ENCODE peak calls at places on chromosomes 1 and 21, in four cellular contexts. B is cortex of kidney; A is cardiac septum; R is stimulated activated CD8-positive, alpha-beta memory T cell treated with anti-CD3 and anti-CD28 coated beads, Interleukin-12 subunit alpha, Interleukin-12 subunit beta, amount 100 ng/mL, for 1 hour. H is an unnamed sample.

GRCh38 chr1:86645866-86646647 is 58.3 kb upstream of the SH3GLB1 start:
- DNase-seq in B (no peak), A (no peak), R (no peak), H (peak; percentile 65)

GRCh38 chr1:191174298-191174697 is 696.6 kb upstream of the BRINP3 start:
- DNase-seq in B (no peak), A (no peak), R (no peak), H (peak; percentile 50)

GRCh38 chr21:16588433-16588860 is 858.7 kb downstream of the USP25 start:
- DNase-seq in B (no peak), A (peak; percentile 85), R (no peak), H (no peak)

GRCh38 chr1:229093546-229094336 is 177.2 kb upstream of the RAB4A start:
- DNase-seq in B (no peak), A (no peak), R (no peak), H (no peak)

GRCh38 chr21:42834730-42835191 is 44.6 kb downstream of the WDR4 start:
- DNase-seq in B (no peak), A (no peak), R (no peak), H (no peak)

GRCh38 chr1:114032271-114033218 is 53.3 kb downstream of the OLFML3 start:
- DNase-seq in B (no peak), A (no peak), R (no peak), H (no peak)

GRCh38 chr1:198212675-198213074 is 55.9 kb downstream of the NEK7 start:
- DNase-seq in B (no peak), A (no peak), R (no peak), H (no peak)

GRCh38 chr1:41360074-41361027 is 883 bp upstream of the FOXO6 start:
- DNase-seq in B (no peak), A (peak; percentile 68), R (no peak), H (no peak)

GRCh38 chr1:210499956-210500355 is 171.3 kb downstream of the HHAT start:
- DNase-seq in B (no peak), A (no peak), R (no peak), H (no peak)

GRCh38 chr1:238377280-238377919 is 486.7 kb upstream of the ZP4 start:
- DNase-seq in B (no peak), A (no peak), R (no peak), H (no peak)

GRCh38 chr1:218809625-218810024 is 364.1 kb upstream of the LYPLAL1 start:
- DNase-seq in B (no peak), A (no peak), R (no peak), H (peak; percentile 31)

GRCh38 chr21:35475006-35475405 is 425.9 kb upstream of the RUNX1 start:
- DNase-seq in B (no peak), A (no peak), R (no peak), H (no peak)

GRCh38 chr1:191831572-191831971 is 326.7 kb upstream of the RGS18 start:
- DNase-seq in B (no peak), A (no peak), R (no peak), H (no peak)

GRCh38 chr1:172219966-172220365 is 200.5 kb upstream of the C1orf105 start:
- DNase-seq in B (no peak), A (no peak), R (no peak), H (no peak)

GRCh38 chr1:236089046-236089773 is 24.3 kb upstream of the NID1 start:
- DNase-seq in B (no peak), A (no peak), R (no peak), H (no peak)

GRCh38 chr1:109907190-109907774 is 3.4 kb upstream of the CSF1 start:
- DNase-seq in B (no peak), A (no peak), R (no peak), H (no peak)

GRCh38 chr1:107135466-107135865 is 5.4 kb upstream of the NTNG1 start:
- DNase-seq in B (no peak), A (no peak), R (no peak), H (peak; percentile 71)

GRCh38 chr1:176691251-176692228 is 228.6 kb downstream of the PAPPA2 start:
- DNase-seq in B (no peak), A (no peak), R (no peak), H (peak; percentile 77)

GRCh38 chr21:27885296-27885711 is 918.4 kb upstream of the ADAMTS5 start:
- DNase-seq in B (no peak), A (no peak), R (no peak), H (no peak)

GRCh38 chr1:3350441-3351261 is 103.8 kb upstream of the ARHGEF16 start:
- DNase-seq in B (no peak), A (peak; percentile 84), R (no peak), H (no peak)

GRCh38 chr1:233341117-233341516 is 13.6 kb downstream of the MAP3K21 start:
- DNase-seq in B (no peak), A (no peak), R (no peak), H (no peak)

GRCh38 chr21:34820051-34820450 is 151.3 kb downstream of the CLIC6 start:
- DNase-seq in B (no peak), A (no peak), R (no peak), H (no peak)

H was measured in Karpas-422.